ENCODE peak calls at places on chromosomes 7 and 10, in six cellular contexts. H is uterus; I is NCI-H1436; W is NCI-H345; E is CD4-positive, alpha-beta T cell; X is kidney glomerular epithelial cell. R is an unnamed sample.

GRCh38 chr10:110568055-110568735 is 700 bp downstream of the SMC3 start:
- DNase-seq in E (peak; percentile 32), X (no peak), W (peak; percentile 31), H (peak; percentile 30), I (peak; percentile 34), R (no peak)

GRCh38 chr10:70576803-70577517 is 25.6 kb downstream of the PRF1 start:
- DNase-seq in H (no peak), E (no peak), I (no peak), W (no peak), X (peak; percentile 45), R (no peak)

GRCh38 chr7:155533120-155533826 is 13.1 kb downstream of the CNPY1 start:
- DNase-seq in E (no peak), W (peak; percentile 51), H (no peak), X (no peak), I (no peak), R (no peak)

GRCh38 chr7:135177021-135177696 is 6.7 kb upstream of the CYREN start:
- DNase-seq in I (no peak), X (peak; percentile 36), E (no peak), W (no peak), H (no peak), R (peak; percentile 62)

GRCh38 chr10:127338391-127339108 is 142.2 kb upstream of the INSYN2A start:
- DNase-seq in I (no peak), E (no peak), H (no peak), X (no peak), W (no peak), R (no peak)

GRCh38 chr7:153887756-153888591 is 164.2 kb upstream of the DPP6 start:
- DNase-seq in E (no peak), I (no peak), X (no peak), W (peak; percentile 45), H (no peak), R (no peak)

GRCh38 chr10:31321396-31321941 is 2.5 kb downstream of the ZEB1 start:
- DNase-seq in I (no peak), W (peak; percentile 22), X (peak; percentile 28), E (peak; percentile 10), H (no peak), R (no peak)

GRCh38 chr10:63720072-63720537 is 198.9 kb downstream of the REEP3 start:
- DNase-seq in E (peak; percentile 32), H (peak; percentile 56), I (peak; percentile 73), W (peak; percentile 51), X (peak; percentile 64), R (peak; percentile 65)

GRCh38 chr10:12235796-12236195 is 39.8 kb downstream of the CDC123 start:
- DNase-seq in E (no peak), W (no peak), H (no peak), I (no peak), X (no peak), R (no peak)

GRCh38 chr10:56633876-56634452 is 272.9 kb upstream of the ZWINT start:
- DNase-seq in W (peak; percentile 32), E (no peak), I (peak; percentile 30), X (no peak), H (no peak), R (no peak)

GRCh38 chr7:107924841-107925490 is 34.0 kb downstream of the DLD start:
- DNase-seq in X (no peak), I (no peak), H (no peak), W (no peak), E (no peak), R (no peak)

GRCh38 chr10:75404335-75405200 is 3.0 kb upstream of the ZNF503 start:
- DNase-seq in E (no peak), H (peak; percentile 55), W (peak; percentile 87), X (no peak), I (peak; percentile 71), R (peak; percentile 68)

GRCh38 chr7:149719050-149719899 is 54.1 kb downstream of the ZNF467 start:
- DNase-seq in I (no peak), E (no peak), W (no peak), X (no peak), H (no peak), R (no peak)

GRCh38 chr10:126216221-126216701 is 172.0 kb downstream of the ADAM12 start:
- DNase-seq in W (no peak), X (no peak), I (no peak), E (no peak), H (peak; percentile 43), R (no peak)

GRCh38 chr7:35717013-35717412 is 22.1 kb upstream of the HERPUD2 start:
- DNase-seq in X (no peak), E (no peak), I (no peak), W (no peak), H (no peak), R (no peak)

GRCh38 chr7:80087768-80088170 is 46.9 kb upstream of the GNAI1 start:
- DNase-seq in H (no peak), E (no peak), X (no peak), I (no peak), W (no peak), R (no peak)

GRCh38 chr7:96311967-96312366 is 9.9 kb downstream of the SLC25A13 start:
- DNase-seq in H (no peak), X (no peak), W (no peak), E (no peak), I (no peak), R (no peak)

GRCh38 chr7:129146237-129146979 is 1.9 kb downstream of the TSPAN33 start:
- DNase-seq in W (no peak), E (no peak), X (no peak), I (no peak), H (no peak), R (no peak)

GRCh38 chr10:112362833-112363232 is 11.1 kb upstream of the ACSL5 start:
- DNase-seq in E (no peak), X (no peak), W (no peak), I (no peak), H (peak; percentile 38), R (no peak)